ENCODE peak calls at places on chromosomes 13 and 19, in nine cellular contexts. O is activated T-helper 1 cell treated with anti-CD3 and anti-CD28 coated beads, Interleukin-12 subunit alpha, Interleukin-12 subunit beta, Interleukin-2, Interleukin-4 antibody, amounts not matched to agents 30 ng/mL and 10 ng/mL and 1 ng/mL, durations not matched to agents 14 hours and 24 hours and 36 hours; D is activated T-cell treated with anti-CD3 and anti-CD28 coated beads for 48 hours; Q is tibial artery; K is AG04450; X is stimulated activated CD8-positive, alpha-beta memory T cell treated with anti-CD3 and anti-CD28 coated beads, Interleukin-15, amount 100 ng/mL, for 1 hour; J is mammary epithelial cell; C is T-helper 17 cell; N is adrenal gland. F is an unnamed sample.
A peak's percentile ranks its signal among the peaks of the same experiment; 100 is the strongest.

GRCh38 chr19:29325241-29325975 is 112.5 kb upstream of the UQCRFS1 start:
- DNase-seq in N (no peak), O (no peak), D (no peak), J (no peak), X (no peak), C (no peak), Q (no peak), K (no peak), F (no peak)

GRCh38 chr19:977058-977464 is 7.1 kb upstream of the WDR18 start:
- DNase-seq in O (no peak), Q (no peak), C (no peak), X (no peak), N (no peak), J (no peak), D (no peak), K (no peak), F (no peak)

GRCh38 chr13:48142437-48142836 is 47.5 kb upstream of the MED4 start:
- DNase-seq in K (no peak), N (no peak), Q (no peak), C (no peak), O (no peak), X (no peak), D (no peak), J (no peak), F (no peak)

GRCh38 chr13:51501592-51502205 is 48.9 kb upstream of the INTS6 start:
- DNase-seq in O (no peak), Q (no peak), N (no peak), X (no peak), K (no peak), C (no peak), J (peak; percentile 54), D (no peak), F (peak; percentile 30)

GRCh38 chr13:49527123-49527522 is 31.4 kb downstream of the PHF11 start:
- DNase-seq in X (no peak), C (no peak), D (no peak), O (no peak), Q (no peak), N (peak; percentile 72), J (no peak), K (no peak), F (no peak)

GRCh38 chr13:94825507-94825906 is 113.2 kb upstream of the SOX21 start:
- DNase-seq in X (no peak), Q (peak; percentile 66), O (no peak), K (no peak), N (peak; percentile 72), J (no peak), C (no peak), D (no peak), F (peak; percentile 70)

GRCh38 chr13:112477070-112477619 is 101.0 kb downstream of the SPACA7 start:
- DNase-seq in D (no peak), Q (no peak), N (no peak), X (no peak), J (no peak), K (no peak), O (no peak), C (no peak), F (no peak)

GRCh38 chr19:6825076-6825774 is 52.7 kb downstream of the VAV1 start:
- DNase-seq in J (no peak), D (no peak), K (no peak), C (no peak), O (no peak), X (no peak), Q (peak; percentile 33), N (no peak), F (no peak)

GRCh38 chr13:73000027-73000674 is 58.7 kb upstream of the KLF5 start:
- DNase-seq in N (no peak), D (no peak), X (no peak), O (no peak), Q (no peak), C (no peak), K (no peak), J (peak; percentile 56), F (no peak)

GRCh38 chr19:18208098-18208951 is 4.5 kb upstream of the RAB3A start:
- DNase-seq in N (peak; percentile 77), O (peak; percentile 34), C (peak; percentile 29), X (no peak), J (no peak), K (peak; percentile 65), Q (no peak), D (no peak), F (peak; percentile 63)

GRCh38 chr13:97237388-97237787 is 15.3 kb downstream of the MBNL2 start:
- DNase-seq in N (no peak), Q (no peak), D (no peak), J (no peak), C (no peak), X (no peak), O (no peak), K (no peak), F (no peak)

GRCh38 chr19:19510432-19510831 is 4.9 kb downstream of the TSSK6 start:
- DNase-seq in K (no peak), D (no peak), J (no peak), X (no peak), C (no peak), N (no peak), Q (no peak), O (no peak), F (no peak)

GRCh38 chr13:109998808-109999528 is 212.6 kb upstream of the IRS2 start:
- DNase-seq in O (no peak), K (peak; percentile 72), Q (no peak), X (no peak), C (no peak), J (peak; percentile 97), N (no peak), D (no peak), F (no peak)

GRCh38 chr13:41196620-41197019 is 2.3 kb upstream of the KBTBD7 start:
- DNase-seq in Q (no peak), C (no peak), N (no peak), O (no peak), J (peak; percentile 35), X (no peak), D (no peak), K (no peak), F (no peak)

GRCh38 chr19:3931041-3931440 is 1.8 kb upstream of the NMRK2 start:
- DNase-seq in J (no peak), K (no peak), X (no peak), Q (no peak), N (no peak), O (no peak), C (no peak), D (no peak), F (no peak)

GRCh38 chr19:35002037-35002535 is 2.0 kb downstream of the GRAMD1A start:
- DNase-seq in D (no peak), Q (no peak), J (no peak), X (no peak), K (no peak), N (no peak), O (no peak), C (no peak), F (no peak)

GRCh38 chr13:55937180-55937579 is 1203.5 kb upstream of the PRR20A start:
- DNase-seq in X (no peak), Q (no peak), K (no peak), O (no peak), N (no peak), C (no peak), J (no peak), D (no peak), F (no peak)

GRCh38 chr19:49497047-49497789 is 984 bp downstream of the RPS11 start:
- DNase-seq in C (peak; percentile 72), J (peak; percentile 52), X (no peak), Q (no peak), K (no peak), O (peak; percentile 65), N (peak; percentile 89), D (no peak), F (peak; percentile 88)

GRCh38 chr13:58399263-58399662 is 767.7 kb downstream of the PCDH17 start:
- DNase-seq in J (no peak), C (no peak), N (no peak), X (no peak), O (no peak), Q (no peak), D (no peak), K (no peak), F (no peak)

GRCh38 chr19:11169896-11170678 is 14.5 kb upstream of the SPC24 start:
- DNase-seq in N (no peak), C (no peak), D (no peak), X (no peak), J (no peak), K (no peak), Q (no peak), O (no peak), F (no peak)

F was measured in testis.